ENCODE peak calls at places on chromosomes 1 and 21, in ten cellular contexts. One of them, this sample, is unnamed.

GRCh38 chr1:161054232-161054631 is 8.5 kb upstream of the USF1 start:
- DNase-seq in HuH-7: no peak
- DNase-seq in type B pancreatic cell: no peak
- DNase-seq in kidney glomerular epithelial cell: no peak
- DNase-seq in WTC11: no peak
- DNase-seq in mucosa of descending colon: no peak
- DNase-seq in thoracic aorta: no peak
- DNase-seq in Peyer's patch: no peak
- DNase-seq in left ventricle myocardium inferior: no peak
- DNase-seq in NK-92 treated with Interleukin-12 subunit alpha and Interleukin-12 subunit beta, amount 100 ng/mL, for 24 hours: no peak
- DNase-seq in this sample: no peak

GRCh38 chr1:208829601-208830000 is 585.4 kb upstream of the PLXNA2 start:
- DNase-seq in HuH-7: no peak
- DNase-seq in type B pancreatic cell: no peak
- DNase-seq in kidney glomerular epithelial cell: no peak
- DNase-seq in WTC11: no peak
- DNase-seq in mucosa of descending colon: no peak
- DNase-seq in thoracic aorta: no peak
- DNase-seq in Peyer's patch: no peak
- DNase-seq in left ventricle myocardium inferior: no peak
- DNase-seq in NK-92 treated with Interleukin-12 subunit alpha and Interleukin-12 subunit beta, amount 100 ng/mL, for 24 hours: no peak
- DNase-seq in this sample: no peak

GRCh38 chr1:24027838-24028468 is 47.8 kb upstream of the SRSF10 start:
- DNase-seq in HuH-7: no peak
- DNase-seq in type B pancreatic cell: no peak
- DNase-seq in kidney glomerular epithelial cell: peak
- DNase-seq in WTC11: no peak
- DNase-seq in mucosa of descending colon: no peak
- DNase-seq in thoracic aorta: no peak
- DNase-seq in Peyer's patch: no peak
- DNase-seq in left ventricle myocardium inferior: no peak
- DNase-seq in NK-92 treated with Interleukin-12 subunit alpha and Interleukin-12 subunit beta, amount 100 ng/mL, for 24 hours: no peak
- DNase-seq in this sample: no peak

GRCh38 chr1:87806377-87807094 is 477.9 kb downstream of the LMO4 start:
- DNase-seq in HuH-7: no peak
- DNase-seq in type B pancreatic cell: no peak
- DNase-seq in kidney glomerular epithelial cell: no peak
- DNase-seq in WTC11: no peak
- DNase-seq in mucosa of descending colon: no peak
- DNase-seq in thoracic aorta: no peak
- DNase-seq in Peyer's patch: no peak
- DNase-seq in left ventricle myocardium inferior: no peak
- DNase-seq in NK-92 treated with Interleukin-12 subunit alpha and Interleukin-12 subunit beta, amount 100 ng/mL, for 24 hours: no peak
- DNase-seq in this sample: no peak

GRCh38 chr1:181033799-181034391 is at the start of gene MR1:
- DNase-seq in HuH-7: no peak
- DNase-seq in type B pancreatic cell: no peak
- DNase-seq in kidney glomerular epithelial cell: peak
- DNase-seq in WTC11: no peak
- DNase-seq in mucosa of descending colon: no peak
- DNase-seq in thoracic aorta: no peak
- DNase-seq in Peyer's patch: peak
- DNase-seq in left ventricle myocardium inferior: no peak
- DNase-seq in NK-92 treated with Interleukin-12 subunit alpha and Interleukin-12 subunit beta, amount 100 ng/mL, for 24 hours: no peak
- DNase-seq in this sample: peak

GRCh38 chr1:32538887-32539583 is at the start of gene ZBTB8A:
- DNase-seq in HuH-7: peak
- DNase-seq in type B pancreatic cell: peak
- DNase-seq in kidney glomerular epithelial cell: peak
- DNase-seq in WTC11: peak
- DNase-seq in mucosa of descending colon: no peak
- DNase-seq in thoracic aorta: peak
- DNase-seq in Peyer's patch: peak
- DNase-seq in left ventricle myocardium inferior: peak
- DNase-seq in NK-92 treated with Interleukin-12 subunit alpha and Interleukin-12 subunit beta, amount 100 ng/mL, for 24 hours: no peak
- DNase-seq in this sample: no peak

GRCh38 chr1:165138960-165139359 is 217.6 kb downstream of the LMX1A start:
- DNase-seq in HuH-7: no peak
- DNase-seq in type B pancreatic cell: no peak
- DNase-seq in kidney glomerular epithelial cell: no peak
- DNase-seq in WTC11: no peak
- DNase-seq in mucosa of descending colon: no peak
- DNase-seq in thoracic aorta: no peak
- DNase-seq in Peyer's patch: no peak
- DNase-seq in left ventricle myocardium inferior: no peak
- DNase-seq in NK-92 treated with Interleukin-12 subunit alpha and Interleukin-12 subunit beta, amount 100 ng/mL, for 24 hours: no peak
- DNase-seq in this sample: no peak

GRCh38 chr1:224211262-224211962 is 28.4 kb downstream of the DEGS1 start:
- DNase-seq in HuH-7: no peak
- DNase-seq in type B pancreatic cell: no peak
- DNase-seq in kidney glomerular epithelial cell: peak
- DNase-seq in WTC11: no peak
- DNase-seq in mucosa of descending colon: no peak
- DNase-seq in thoracic aorta: no peak
- DNase-seq in Peyer's patch: peak
- DNase-seq in left ventricle myocardium inferior: no peak
- DNase-seq in NK-92 treated with Interleukin-12 subunit alpha and Interleukin-12 subunit beta, amount 100 ng/mL, for 24 hours: no peak
- DNase-seq in this sample: no peak

GRCh38 chr1:85884372-85885035 is 176.3 kb upstream of the ZNHIT6 start:
- DNase-seq in HuH-7: peak
- DNase-seq in type B pancreatic cell: no peak
- DNase-seq in kidney glomerular epithelial cell: peak
- DNase-seq in WTC11: no peak
- DNase-seq in mucosa of descending colon: no peak
- DNase-seq in thoracic aorta: no peak
- DNase-seq in Peyer's patch: no peak
- DNase-seq in left ventricle myocardium inferior: no peak
- DNase-seq in NK-92 treated with Interleukin-12 subunit alpha and Interleukin-12 subunit beta, amount 100 ng/mL, for 24 hours: no peak
- DNase-seq in this sample: no peak

GRCh38 chr1:54972436-54972835 is 8.0 kb upstream of the TMEM61 start:
- DNase-seq in HuH-7: no peak
- DNase-seq in type B pancreatic cell: no peak
- DNase-seq in kidney glomerular epithelial cell: no peak
- DNase-seq in WTC11: no peak
- DNase-seq in mucosa of descending colon: no peak
- DNase-seq in thoracic aorta: no peak
- DNase-seq in Peyer's patch: peak
- DNase-seq in left ventricle myocardium inferior: no peak
- DNase-seq in NK-92 treated with Interleukin-12 subunit alpha and Interleukin-12 subunit beta, amount 100 ng/mL, for 24 hours: no peak
- DNase-seq in this sample: no peak

GRCh38 chr21:36245115-36245514 is 74.9 kb upstream of the MORC3 start:
- DNase-seq in HuH-7: no peak
- DNase-seq in type B pancreatic cell: no peak
- DNase-seq in kidney glomerular epithelial cell: no peak
- DNase-seq in WTC11: no peak
- DNase-seq in mucosa of descending colon: no peak
- DNase-seq in thoracic aorta: no peak
- DNase-seq in Peyer's patch: peak
- DNase-seq in left ventricle myocardium inferior: no peak
- DNase-seq in NK-92 treated with Interleukin-12 subunit alpha and Interleukin-12 subunit beta, amount 100 ng/mL, for 24 hours: no peak
- DNase-seq in this sample: no peak

GRCh38 chr1:55584521-55585401 is 369.6 kb upstream of the USP24 start:
- DNase-seq in HuH-7: no peak
- DNase-seq in type B pancreatic cell: no peak
- DNase-seq in kidney glomerular epithelial cell: no peak
- DNase-seq in WTC11: no peak
- DNase-seq in mucosa of descending colon: no peak
- DNase-seq in thoracic aorta: no peak
- DNase-seq in Peyer's patch: no peak
- DNase-seq in left ventricle myocardium inferior: no peak
- DNase-seq in NK-92 treated with Interleukin-12 subunit alpha and Interleukin-12 subunit beta, amount 100 ng/mL, for 24 hours: no peak
- DNase-seq in this sample: no peak

GRCh38 chr1:231618588-231619256 is 7.9 kb upstream of the DISC1 start:
- DNase-seq in HuH-7: no peak
- DNase-seq in type B pancreatic cell: no peak
- DNase-seq in kidney glomerular epithelial cell: no peak
- DNase-seq in WTC11: no peak
- DNase-seq in mucosa of descending colon: no peak
- DNase-seq in thoracic aorta: no peak
- DNase-seq in Peyer's patch: no peak
- DNase-seq in left ventricle myocardium inferior: no peak
- DNase-seq in NK-92 treated with Interleukin-12 subunit alpha and Interleukin-12 subunit beta, amount 100 ng/mL, for 24 hours: no peak
- DNase-seq in this sample: no peak

GRCh38 chr1:52325782-52326181 is 40.2 kb downstream of the CC2D1B start:
- DNase-seq in HuH-7: no peak
- DNase-seq in type B pancreatic cell: no peak
- DNase-seq in kidney glomerular epithelial cell: no peak
- DNase-seq in WTC11: no peak
- DNase-seq in mucosa of descending colon: no peak
- DNase-seq in thoracic aorta: no peak
- DNase-seq in Peyer's patch: no peak
- DNase-seq in left ventricle myocardium inferior: no peak
- DNase-seq in NK-92 treated with Interleukin-12 subunit alpha and Interleukin-12 subunit beta, amount 100 ng/mL, for 24 hours: no peak
- DNase-seq in this sample: no peak

GRCh38 chr1:181430015-181430657 is 53.2 kb upstream of the CACNA1E start:
- DNase-seq in HuH-7: no peak
- DNase-seq in type B pancreatic cell: no peak
- DNase-seq in kidney glomerular epithelial cell: no peak
- DNase-seq in WTC11: no peak
- DNase-seq in mucosa of descending colon: no peak
- DNase-seq in thoracic aorta: no peak
- DNase-seq in Peyer's patch: no peak
- DNase-seq in left ventricle myocardium inferior: no peak
- DNase-seq in NK-92 treated with Interleukin-12 subunit alpha and Interleukin-12 subunit beta, amount 100 ng/mL, for 24 hours: no peak
- DNase-seq in this sample: no peak

GRCh38 chr1:14571810-14572767 is 26.4 kb upstream of the KAZN start:
- DNase-seq in HuH-7: peak
- DNase-seq in type B pancreatic cell: no peak
- DNase-seq in kidney glomerular epithelial cell: no peak
- DNase-seq in WTC11: peak
- DNase-seq in mucosa of descending colon: no peak
- DNase-seq in thoracic aorta: no peak
- DNase-seq in Peyer's patch: no peak
- DNase-seq in left ventricle myocardium inferior: no peak
- DNase-seq in NK-92 treated with Interleukin-12 subunit alpha and Interleukin-12 subunit beta, amount 100 ng/mL, for 24 hours: no peak
- DNase-seq in this sample: peak

GRCh38 chr1:95353185-95353584 is 119.2 kb downstream of the RWDD3 start:
- DNase-seq in HuH-7: no peak
- DNase-seq in type B pancreatic cell: no peak
- DNase-seq in kidney glomerular epithelial cell: no peak
- DNase-seq in WTC11: no peak
- DNase-seq in mucosa of descending colon: no peak
- DNase-seq in thoracic aorta: no peak
- DNase-seq in Peyer's patch: no peak
- DNase-seq in left ventricle myocardium inferior: no peak
- DNase-seq in NK-92 treated with Interleukin-12 subunit alpha and Interleukin-12 subunit beta, amount 100 ng/mL, for 24 hours: no peak
- DNase-seq in this sample: no peak

GRCh38 chr1:30805301-30806003 is 47.9 kb upstream of the LAPTM5 start:
- DNase-seq in HuH-7: no peak
- DNase-seq in type B pancreatic cell: no peak
- DNase-seq in kidney glomerular epithelial cell: no peak
- DNase-seq in WTC11: no peak
- DNase-seq in mucosa of descending colon: no peak
- DNase-seq in thoracic aorta: no peak
- DNase-seq in Peyer's patch: no peak
- DNase-seq in left ventricle myocardium inferior: no peak
- DNase-seq in NK-92 treated with Interleukin-12 subunit alpha and Interleukin-12 subunit beta, amount 100 ng/mL, for 24 hours: no peak
- DNase-seq in this sample: no peak

GRCh38 chr1:95953005-95953404 is 719.0 kb downstream of the RWDD3 start:
- DNase-seq in HuH-7: no peak
- DNase-seq in type B pancreatic cell: no peak
- DNase-seq in kidney glomerular epithelial cell: peak
- DNase-seq in WTC11: peak
- DNase-seq in mucosa of descending colon: no peak
- DNase-seq in thoracic aorta: no peak
- DNase-seq in Peyer's patch: no peak
- DNase-seq in left ventricle myocardium inferior: no peak
- DNase-seq in NK-92 treated with Interleukin-12 subunit alpha and Interleukin-12 subunit beta, amount 100 ng/mL, for 24 hours: no peak
- DNase-seq in this sample: no peak

GRCh38 chr1:172727956-172728603 is 69.2 kb downstream of the FASLG start:
- DNase-seq in HuH-7: peak
- DNase-seq in type B pancreatic cell: no peak
- DNase-seq in kidney glomerular epithelial cell: no peak
- DNase-seq in WTC11: peak
- DNase-seq in mucosa of descending colon: no peak
- DNase-seq in thoracic aorta: no peak
- DNase-seq in Peyer's patch: no peak
- DNase-seq in left ventricle myocardium inferior: no peak
- DNase-seq in NK-92 treated with Interleukin-12 subunit alpha and Interleukin-12 subunit beta, amount 100 ng/mL, for 24 hours: peak
- DNase-seq in this sample: no peak

GRCh38 chr1:21254335-21254951 is 35.8 kb downstream of the ECE1 start:
- DNase-seq in HuH-7: no peak
- DNase-seq in type B pancreatic cell: no peak
- DNase-seq in kidney glomerular epithelial cell: no peak
- DNase-seq in WTC11: no peak
- DNase-seq in mucosa of descending colon: no peak
- DNase-seq in thoracic aorta: no peak
- DNase-seq in Peyer's patch: no peak
- DNase-seq in left ventricle myocardium inferior: peak
- DNase-seq in NK-92 treated with Interleukin-12 subunit alpha and Interleukin-12 subunit beta, amount 100 ng/mL, for 24 hours: no peak
- DNase-seq in this sample: no peak

GRCh38 chr1:114353233-114353632 is 157.8 kb downstream of the TRIM33 start:
- DNase-seq in HuH-7: no peak
- DNase-seq in type B pancreatic cell: peak
- DNase-seq in kidney glomerular epithelial cell: peak
- DNase-seq in WTC11: no peak
- DNase-seq in mucosa of descending colon: peak
- DNase-seq in thoracic aorta: no peak
- DNase-seq in Peyer's patch: no peak
- DNase-seq in left ventricle myocardium inferior: peak
- DNase-seq in NK-92 treated with Interleukin-12 subunit alpha and Interleukin-12 subunit beta, amount 100 ng/mL, for 24 hours: no peak
- DNase-seq in this sample: no peak

This sample was measured in GM12892.